ENCODE peak calls at places on chromosomes 5 and 9, in nine cellular contexts. N is cerebellum, R is amniotic epithelial cell, G is type B pancreatic cell, A is kidney tubule cell, I is PC-3, E is right cardiac atrium, V is astrocyte, Q is aorta. M is an unnamed sample.

GRCh38 chr5:177609076-177610059 is 9.4 kb downstream of the B4GALT7 start:
- DNase-seq in N (no peak), G (no peak), I (no peak), R (no peak), E (no peak), Q (no peak), V (no peak), A (no peak), M (no peak)

GRCh38 chr9:19918630-19919029 is 129.8 kb upstream of the SLC24A2 start:
- DNase-seq in G (no peak), A (no peak), R (no peak), V (no peak), Q (no peak), E (no peak), I (no peak), N (no peak), M (no peak)

GRCh38 chr5:140341591-140341990 is 4.8 kb downstream of the HBEGF start:
- DNase-seq in G (no peak), Q (peak), R (no peak), V (no peak), N (peak), E (peak), A (peak), I (no peak), M (no peak)

GRCh38 chr5:149251546-149251945 is 20.1 kb upstream of the AFAP1L1 start:
- DNase-seq in V (no peak), A (no peak), G (no peak), E (no peak), N (peak), I (no peak), Q (no peak), R (no peak), M (no peak)

GRCh38 chr5:133192716-133193115 is 140.9 kb downstream of the HSPA4 start:
- DNase-seq in Q (no peak), A (no peak), G (no peak), V (no peak), I (no peak), R (no peak), N (no peak), E (no peak), M (no peak)

GRCh38 chr5:69224520-69224919 is 10.2 kb upstream of the CDK7 start:
- DNase-seq in E (no peak), V (no peak), I (peak), N (no peak), G (no peak), R (no peak), Q (no peak), A (peak), M (no peak)

GRCh38 chr9:106874031-106874430 is 11.1 kb downstream of the ZNF462 start:
- DNase-seq in Q (no peak), E (no peak), I (no peak), N (no peak), A (no peak), R (no peak), G (no peak), V (no peak), M (no peak)

GRCh38 chr9:109452761-109453160 is 45.3 kb downstream of the PTPN3 start:
- DNase-seq in N (no peak), Q (no peak), V (peak), G (no peak), A (peak), I (no peak), E (no peak), R (peak), M (peak)

GRCh38 chr5:33711094-33711670 is 180.6 kb downstream of the ADAMTS12 start:
- DNase-seq in V (no peak), R (no peak), N (no peak), Q (no peak), I (no peak), E (no peak), G (no peak), A (no peak), M (no peak)

GRCh38 chr5:108983456-108984092 is 235.9 kb downstream of the FER start:
- DNase-seq in I (no peak), R (peak), E (no peak), V (peak), Q (no peak), G (no peak), N (no peak), A (no peak), M (no peak)

GRCh38 chr9:126690431-126691051 is 76.8 kb downstream of the LMX1B start:
- DNase-seq in A (peak), N (no peak), E (no peak), Q (peak), I (peak), R (no peak), V (no peak), G (no peak), M (no peak)

GRCh38 chr5:143772621-143773020 is 39.3 kb upstream of the HMHB1 start:
- DNase-seq in I (no peak), Q (no peak), E (no peak), G (no peak), A (no peak), R (no peak), N (no peak), V (no peak), M (no peak)

GRCh38 chr5:68424799-68425537 is 209.4 kb downstream of the PIK3R1 start:
- DNase-seq in I (peak), E (no peak), A (no peak), G (no peak), R (peak), V (peak), Q (no peak), N (no peak), M (no peak)

GRCh38 chr9:96574455-96574854 is 45.2 kb downstream of the CDC14B start:
- DNase-seq in N (no peak), A (no peak), Q (no peak), R (peak), G (no peak), V (no peak), I (no peak), E (no peak), M (no peak)

GRCh38 chr5:73867344-73868335 is 241.6 kb downstream of the ARHGEF28 start:
- DNase-seq in V (peak), R (peak), Q (no peak), E (no peak), A (peak), G (no peak), N (no peak), I (no peak), M (no peak)

GRCh38 chr5:32852535-32852934 is 141.4 kb downstream of the NPR3 start:
- DNase-seq in N (no peak), Q (peak), I (peak), E (peak), V (peak), G (no peak), R (peak), A (peak), M (no peak)

GRCh38 chr9:105694848-105695581 is 674 bp downstream of the TMEM38B start:
- DNase-seq in N (peak), E (peak), V (peak), G (peak), I (peak), R (peak), A (peak), Q (peak), M (peak)

GRCh38 chr5:76690704-76691469 is 25.0 kb upstream of the F2R start:
- DNase-seq in I (peak), G (no peak), A (no peak), N (no peak), Q (no peak), E (no peak), R (no peak), V (peak), M (no peak)

GRCh38 chr9:119086590-119086989 is 282.6 kb downstream of the BRINP1 start:
- DNase-seq in Q (no peak), N (no peak), I (no peak), G (no peak), A (no peak), V (no peak), E (no peak), R (no peak), M (no peak)

GRCh38 chr9:75087824-75088645 is at the start of the genes NMRK1 and OSTF1:
- DNase-seq in N (peak), I (peak), A (peak), V (peak), Q (peak), G (peak), E (peak), R (peak), M (peak)

GRCh38 chr9:118829334-118829733 is 539.9 kb downstream of the BRINP1 start:
- DNase-seq in Q (no peak), V (peak), I (no peak), N (no peak), G (no peak), R (peak), A (peak), E (no peak), M (no peak)

GRCh38 chr5:172285226-172286143 is 1.9 kb upstream of the UBTD2 start:
- DNase-seq in E (no peak), N (no peak), R (no peak), G (no peak), Q (no peak), I (no peak), A (no peak), V (no peak), M (no peak)

GRCh38 chr5:78799254-78800017 is 150.9 kb upstream of the LHFPL2 start:
- DNase-seq in A (peak), V (peak), E (no peak), N (no peak), R (peak), Q (no peak), I (peak), G (no peak), M (no peak)

GRCh38 chr5:66769030-66769733 is 173.0 kb downstream of the MAST4 start:
- DNase-seq in N (no peak), I (no peak), E (no peak), Q (no peak), V (no peak), R (no peak), G (no peak), A (no peak), M (no peak)

GRCh38 chr9:98255064-98255577 is 328 bp downstream of the TBC1D2 start:
- DNase-seq in E (peak), R (peak), A (no peak), V (peak), Q (peak), G (no peak), N (no peak), I (peak), M (no peak)

GRCh38 chr5:137214446-137215189 is 284.5 kb downstream of the SPOCK1 start:
- DNase-seq in N (no peak), R (peak), V (peak), E (no peak), Q (no peak), G (no peak), I (peak), A (peak), M (no peak)

GRCh38 chr9:134560206-134560605 is 81.4 kb upstream of the COL5A1 start:
- DNase-seq in R (no peak), V (no peak), A (no peak), G (peak), Q (no peak), I (no peak), N (no peak), E (no peak), M (no peak)

GRCh38 chr9:19102181-19102630 is 498 bp downstream of the HAUS6 start:
- DNase-seq in R (peak), G (no peak), Q (no peak), E (peak), V (no peak), N (no peak), A (peak), I (peak), M (no peak)

GRCh38 chr5:135379052-135379654 is 19.9 kb downstream of the MACROH2A1 start:
- DNase-seq in A (peak), V (peak), G (no peak), N (no peak), I (no peak), Q (no peak), E (no peak), R (peak), M (peak)

GRCh38 chr5:68381909-68382308 is 166.4 kb downstream of the PIK3R1 start:
- DNase-seq in Q (no peak), E (peak), R (no peak), N (no peak), G (no peak), V (no peak), I (no peak), A (peak), M (no peak)

GRCh38 chr9:29241320-29241719 is 1668.0 kb upstream of the C9orf72 start:
- DNase-seq in R (no peak), I (peak), V (no peak), G (no peak), E (no peak), A (peak), N (no peak), Q (no peak), M (peak)

GRCh38 chr5:59193616-59194319 is 610.9 kb downstream of the RAB3C start:
- DNase-seq in N (no peak), Q (no peak), E (peak), R (peak), A (peak), V (peak), G (no peak), I (peak), M (peak)

GRCh38 chr9:122200960-122201635 is 27.7 kb downstream of the LHX6 start:
- DNase-seq in G (no peak), A (peak), R (no peak), I (no peak), E (peak), N (no peak), Q (peak), V (peak), M (no peak)

GRCh38 chr5:146238973-146239372 is 35.6 kb downstream of the RBM27 start:
- DNase-seq in G (no peak), Q (no peak), R (no peak), E (no peak), I (no peak), N (no peak), A (peak), V (no peak), M (no peak)

GRCh38 chr9:116193636-116194035 is 40.0 kb downstream of the PAPPA start:
- DNase-seq in Q (no peak), A (peak), G (no peak), V (peak), E (no peak), N (no peak), R (peak), I (peak), M (peak)

GRCh38 chr5:178361657-178362445 is 129.2 kb upstream of the PHYKPL start:
- DNase-seq in E (no peak), A (peak), Q (peak), G (no peak), N (no peak), I (no peak), R (no peak), V (peak), M (no peak)

M was measured in foreskin keratinocyte.